ENCODE peak calls at places on chromosomes 7 and 10, in ten cellular contexts. P is fibroblast of lung; I is posterior cingulate gyrus; F is HS-27A; H is left cardiac atrium; L is body of pancreas; B is stimulated activated CD4-positive, alpha-beta T cell treated with anti-CD3 and anti-CD28 coated beads, Interleukin-4, amount 100 ng/mL, for 1 hour; T is NCI-H2081; Y is psoas muscle; S is activated CD4-positive, alpha-beta T cell treated with anti-CD3 and anti-CD28 coated beads, Interleukin-2, amount 10 ng/mL, durations not matched to agents 7 days and 5 days. G is an unnamed sample.

GRCh38 chr10:16458196-16458977 is 21.6 kb downstream of the PTER start:
- DNase-seq in T (peak; percentile 2), B (no peak), H (no peak), L (no peak), P (no peak), I (no peak), S (no peak), Y (no peak), F (no peak), G (no peak)

GRCh38 chr7:197413-198335 is 5.3 kb downstream of the FAM20C start:
- DNase-seq in I (no peak), F (no peak), L (no peak), P (no peak), H (no peak), S (no peak), Y (no peak), B (no peak), T (no peak), G (no peak)

GRCh38 chr10:122509323-122509722 is 48.0 kb downstream of the HTRA1 start:
- DNase-seq in P (no peak), B (no peak), I (no peak), F (no peak), H (no peak), S (no peak), T (no peak), Y (no peak), L (no peak), G (no peak)

GRCh38 chr10:119517235-119518141 is 25.0 kb downstream of the RGS10 start:
- DNase-seq in F (no peak), L (no peak), S (peak; percentile 60), Y (no peak), H (no peak), B (peak; percentile 49), I (no peak), T (no peak), P (no peak), G (no peak)

GRCh38 chr7:47766151-47766550 is 182.1 kb downstream of the PKD1L1 start:
- DNase-seq in T (no peak), S (no peak), H (no peak), L (no peak), Y (no peak), B (no peak), P (peak; percentile 48), I (no peak), F (no peak), G (no peak)

GRCh38 chr10:132133449-132134291 is 53.1 kb upstream of the DPYSL4 start:
- DNase-seq in T (no peak), I (no peak), Y (peak; percentile 6), P (no peak), L (no peak), F (no peak), H (peak; percentile 15), S (no peak), B (no peak), G (no peak)

GRCh38 chr7:77258014-77258413 is 58.4 kb upstream of the FGL2 start:
- DNase-seq in S (no peak), L (no peak), P (peak; percentile 38), Y (no peak), B (no peak), I (no peak), T (no peak), F (no peak), H (no peak), G (no peak)

GRCh38 chr10:116055252-116055918 is 217.6 kb downstream of the GFRA1 start:
- DNase-seq in L (no peak), T (no peak), Y (peak; percentile 50), S (no peak), P (no peak), I (no peak), B (no peak), H (no peak), F (no peak), G (no peak)

GRCh38 chr10:44733743-44734488 is 177.2 kb upstream of the TMEM72 start:
- DNase-seq in F (no peak), B (no peak), T (no peak), S (no peak), P (no peak), Y (no peak), H (no peak), L (peak; percentile 66), I (no peak), G (no peak)

GRCh38 chr10:6052247-6053221 is 9.6 kb downstream of the IL2RA start:
- DNase-seq in L (no peak), B (peak; percentile 74), H (no peak), Y (no peak), F (no peak), S (peak; percentile 78), T (no peak), P (no peak), I (no peak), G (no peak)

GRCh38 chr10:103504181-103504783 is 10.8 kb downstream of the NEURL1 start:
- DNase-seq in H (no peak), B (peak; percentile 20), L (peak; percentile 53), I (no peak), T (no peak), F (peak; percentile 73), P (peak; percentile 84), Y (no peak), S (peak; percentile 53), G (no peak)

GRCh38 chr7:38512704-38513103 is 118.5 kb downstream of the AMPH start:
- DNase-seq in B (no peak), H (no peak), I (no peak), T (no peak), S (no peak), P (peak; percentile 34), F (no peak), L (no peak), Y (no peak), G (no peak)

GRCh38 chr7:114720725-114721124 is 201.2 kb upstream of the MDFIC start:
- DNase-seq in L (no peak), F (no peak), S (no peak), Y (no peak), H (no peak), T (no peak), P (no peak), I (no peak), B (no peak), G (no peak)

GRCh38 chr7:39089194-39089593 is 111.5 kb downstream of the POU6F2 start:
- DNase-seq in Y (no peak), L (no peak), I (no peak), B (no peak), T (no peak), S (no peak), F (no peak), P (no peak), H (no peak), G (no peak)

GRCh38 chr10:73650537-73651331 is 5.1 kb downstream of the SYNPO2L start:
- DNase-seq in F (no peak), L (no peak), H (peak; percentile 61), P (peak; percentile 69), I (no peak), B (no peak), T (no peak), S (no peak), Y (peak; percentile 81), G (peak; percentile 23)

GRCh38 chr7:12706900-12707536 is 19.6 kb downstream of the ARL4A start:
- DNase-seq in I (no peak), P (peak; percentile 71), L (no peak), F (no peak), T (peak; percentile 88), B (no peak), H (no peak), S (no peak), Y (no peak), G (no peak)

GRCh38 chr7:107854989-107855388 is 36.0 kb upstream of the DLD start:
- DNase-seq in S (no peak), H (no peak), B (no peak), L (no peak), P (peak; percentile 27), I (no peak), T (no peak), Y (no peak), F (peak; percentile 17), G (no peak)

GRCh38 chr10:109933984-109934565 is 10.8 kb upstream of the XPNPEP1 start:
- DNase-seq in I (no peak), L (no peak), P (peak; percentile 48), H (no peak), Y (no peak), S (peak; percentile 61), B (no peak), F (no peak), T (no peak), G (no peak)

G was measured in SHP77 treated with DMSO at 0.1 percent for 48 hours.